ENCODE peak calls at places on chromosomes 12 and 14, in five cellular contexts. M is stimulated activated CD4-positive, alpha-beta T cell treated with anti-CD3 and anti-CD28 coated beads, Interleukin-15, amount 100 ng/mL, for 1 hour; K is astrocyte of the spinal cord; Z is upper lobe of right lung; C is caudate nucleus. N is an unnamed sample.

GRCh38 chr12:22499445-22499844 is 44.9 kb downstream of the C2CD5 start:
- DNase-seq in M (no peak), K (no peak), Z (no peak), C (no peak), N (no peak)

GRCh38 chr12:79331870-79332269 is 358.9 kb downstream of the PAWR start:
- DNase-seq in M (no peak), K (peak; percentile 6), Z (no peak), C (no peak), N (no peak)

GRCh38 chr12:75887979-75888378 is 143.6 kb downstream of the PHLDA1 start:
- DNase-seq in M (no peak), K (no peak), Z (no peak), C (no peak), N (no peak)

GRCh38 chr14:65170768-65171251 is 68.5 kb upstream of the MAX start:
- DNase-seq in M (peak; percentile 16), K (peak; percentile 80), Z (no peak), C (peak; percentile 71), N (no peak)

GRCh38 chr14:61870163-61870562 is 107.9 kb downstream of the SNAPC1 start:
- DNase-seq in M (no peak), K (no peak), Z (no peak), C (no peak), N (no peak)

GRCh38 chr12:48750215-48750614 is 33.7 kb upstream of the CCNT1 start:
- DNase-seq in M (no peak), K (peak; percentile 5), Z (no peak), C (no peak), N (no peak)

GRCh38 chr14:51240804-51241380 is 845 bp downstream of the TMX1 start:
- DNase-seq in M (no peak), K (no peak), Z (no peak), C (no peak), N (no peak)

GRCh38 chr12:15180325-15180724 is 40.9 kb downstream of the RERG start:
- DNase-seq in M (no peak), K (no peak), Z (no peak), C (no peak), N (no peak)

GRCh38 chr12:4106617-4107016 is 166.9 kb upstream of the CCND2 start:
- DNase-seq in M (no peak), K (no peak), Z (no peak), C (no peak), N (no peak)

GRCh38 chr12:54287316-54288157 is 7.0 kb downstream of the HNRNPA1 start:
- DNase-seq in M (no peak), K (no peak), Z (no peak), C (no peak), N (no peak)